ENCODE peak calls at places on chromosomes 13 and 19, in six cellular contexts. U is SK-N-SH, S is PC-3, G is endothelial cell of umbilical vein, O is mesendoderm, B is neuronal stem cell. Z is an unnamed sample.

GRCh38 chr13:85148009-85148408 is 651.2 kb downstream of the SLITRK6 start:
- DNase-seq in U (no peak), S (no peak), G (peak), O (peak), B (peak), Z (peak)

GRCh38 chr19:19406878-19407639 is 1.6 kb downstream of the GATAD2A start:
- DNase-seq in U (no peak), S (peak), G (peak), O (no peak), B (no peak), Z (peak)

GRCh38 chr19:18915639-18916038 is 3.5 kb downstream of the COPE start:
- DNase-seq in U (peak), S (peak), G (peak), O (peak), B (no peak), Z (peak)

GRCh38 chr13:59038824-59039223 is 1124.9 kb downstream of the DIAPH3 start:
- DNase-seq in U (no peak), S (peak), G (no peak), O (no peak), B (no peak), Z (no peak)

GRCh38 chr19:12137541-12137940 is 2.6 kb downstream of the ZNF20 start:
- DNase-seq in U (no peak), S (peak), G (no peak), O (peak), B (no peak), Z (no peak)

GRCh38 chr13:50994651-50995050 is 85.1 kb downstream of the RNASEH2B start:
- DNase-seq in U (no peak), S (no peak), G (no peak), O (no peak), B (no peak), Z (no peak)

GRCh38 chr19:566403-566802 is 6.0 kb upstream of the BSG start:
- DNase-seq in U (peak), S (no peak), G (no peak), O (peak), B (no peak), Z (no peak)

GRCh38 chr19:41278478-41278877 is 14.3 kb downstream of the HNRNPUL1 start:
- DNase-seq in U (no peak), S (no peak), G (no peak), O (no peak), B (no peak), Z (no peak)

GRCh38 chr13:29704648-29705047 is 109.2 kb upstream of the SLC7A1 start:
- DNase-seq in U (peak), S (no peak), G (no peak), O (peak), B (no peak), Z (no peak)

GRCh38 chr13:85347251-85347650 is 452.0 kb downstream of the SLITRK6 start:
- DNase-seq in U (no peak), S (peak), G (no peak), O (no peak), B (no peak), Z (no peak)

GRCh38 chr13:43805071-43805468 is 18.3 kb upstream of the ENOX1 start:
- DNase-seq in U (peak), S (peak), G (peak), O (peak), B (no peak), Z (no peak)

GRCh38 chr13:48866204-48866603 is 109.5 kb upstream of the FNDC3A start:
- DNase-seq in U (peak), S (no peak), G (no peak), O (peak), B (no peak), Z (no peak)

GRCh38 chr19:14477417-14478112 is 2.4 kb upstream of the PTGER1 start:
- DNase-seq in U (peak), S (no peak), G (no peak), O (no peak), B (no peak), Z (no peak)

GRCh38 chr13:30299746-30300145 is 7.6 kb downstream of the KATNAL1 start:
- DNase-seq in U (no peak), S (no peak), G (no peak), O (no peak), B (no peak), Z (no peak)

GRCh38 chr19:44032001-44032610 is 6.9 kb downstream of the ZNF222 start:
- DNase-seq in U (no peak), S (no peak), G (no peak), O (no peak), B (no peak), Z (no peak)

GRCh38 chr19:17037966-17038500 is 11.4 kb upstream of the CPAMD8 start:
- DNase-seq in U (no peak), S (no peak), G (no peak), O (no peak), B (no peak), Z (no peak)

GRCh38 chr13:37132211-37132610 is 26.7 kb upstream of the CSNK1A1L start:
- DNase-seq in U (no peak), S (no peak), G (no peak), O (no peak), B (no peak), Z (no peak)

DNA sequence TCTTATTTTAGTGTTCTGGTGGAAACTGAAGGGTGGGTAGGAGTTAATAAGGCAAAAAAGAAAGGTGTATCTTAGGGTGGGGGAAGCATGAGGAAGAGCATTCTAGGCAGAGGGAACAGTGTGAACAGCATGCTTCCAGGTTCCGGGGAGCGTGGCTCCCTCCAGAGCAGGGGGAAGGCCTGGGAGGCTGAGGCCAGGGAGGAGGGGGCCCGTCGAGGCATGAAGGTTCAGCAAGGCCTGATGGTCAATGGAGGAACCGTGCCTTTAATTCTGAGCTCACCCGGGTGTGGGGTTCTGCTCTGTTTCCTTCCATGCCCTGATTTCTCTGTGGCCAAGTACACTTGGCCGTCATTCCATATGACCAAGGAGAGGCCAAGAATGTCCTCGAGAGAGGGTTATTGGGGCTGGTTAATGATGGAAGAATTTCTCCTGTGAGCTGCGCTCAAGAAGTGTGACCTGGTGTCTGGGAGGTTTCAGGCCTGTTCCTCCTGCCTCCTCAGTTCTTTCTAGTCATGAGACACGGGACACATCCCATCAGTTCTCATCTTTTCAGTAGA is 73.5 kb downstream of the SIPA1L3 start:
- DNase-seq in U (no peak), S (no peak), G (no peak), O (no peak), B (no peak), Z (no peak)
- H3K4me2 ChIP-seq in U (no peak), S (no peak), G (no peak), O (no peak), B (no peak), Z (no peak)

DNA sequence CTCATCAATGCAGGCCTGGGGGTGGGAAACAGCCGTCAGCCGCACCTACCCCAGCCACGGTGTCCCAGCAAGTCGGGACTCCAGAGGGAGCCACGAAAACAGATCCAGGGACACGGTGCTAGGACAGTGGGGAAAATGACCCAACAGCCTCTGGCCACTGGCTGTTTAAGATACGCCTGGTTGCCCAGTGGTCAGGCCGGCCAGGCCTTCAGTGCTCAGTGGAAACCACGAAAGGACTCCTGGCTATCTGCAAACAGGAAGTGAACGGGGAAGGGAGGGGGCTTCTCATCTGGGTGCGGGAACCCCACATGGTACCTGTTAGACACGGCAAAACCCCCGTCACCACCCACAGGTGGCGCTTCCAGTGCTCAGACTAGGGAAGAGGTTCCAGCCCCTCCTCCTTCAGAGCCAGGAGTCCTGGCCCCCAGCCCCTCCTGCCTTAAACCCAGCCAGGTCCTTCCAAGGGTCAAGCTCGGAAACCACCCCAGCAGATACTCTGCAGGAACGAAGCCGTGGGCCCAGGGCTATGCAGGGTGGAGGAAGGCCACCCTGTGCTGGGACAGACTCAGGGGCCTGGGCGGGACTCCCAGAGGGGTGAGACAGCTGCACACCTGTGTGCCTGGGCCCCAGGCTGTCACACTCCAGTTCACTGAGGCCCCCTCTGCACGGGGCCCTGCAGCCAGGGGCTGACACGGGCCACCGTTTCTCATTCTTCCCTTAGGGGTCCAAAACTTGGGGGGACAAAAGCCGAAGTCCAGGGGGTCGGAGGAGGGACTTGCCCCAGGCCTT is 4.5 kb downstream of the PPP1R12C start:
- DNase-seq in U (peak), S (no peak), G (no peak), O (peak), B (no peak), Z (no peak)
- H3K4me2 ChIP-seq in U (peak), S (no peak), G (no peak), O (no peak), B (no peak), Z (no peak)

DNA sequence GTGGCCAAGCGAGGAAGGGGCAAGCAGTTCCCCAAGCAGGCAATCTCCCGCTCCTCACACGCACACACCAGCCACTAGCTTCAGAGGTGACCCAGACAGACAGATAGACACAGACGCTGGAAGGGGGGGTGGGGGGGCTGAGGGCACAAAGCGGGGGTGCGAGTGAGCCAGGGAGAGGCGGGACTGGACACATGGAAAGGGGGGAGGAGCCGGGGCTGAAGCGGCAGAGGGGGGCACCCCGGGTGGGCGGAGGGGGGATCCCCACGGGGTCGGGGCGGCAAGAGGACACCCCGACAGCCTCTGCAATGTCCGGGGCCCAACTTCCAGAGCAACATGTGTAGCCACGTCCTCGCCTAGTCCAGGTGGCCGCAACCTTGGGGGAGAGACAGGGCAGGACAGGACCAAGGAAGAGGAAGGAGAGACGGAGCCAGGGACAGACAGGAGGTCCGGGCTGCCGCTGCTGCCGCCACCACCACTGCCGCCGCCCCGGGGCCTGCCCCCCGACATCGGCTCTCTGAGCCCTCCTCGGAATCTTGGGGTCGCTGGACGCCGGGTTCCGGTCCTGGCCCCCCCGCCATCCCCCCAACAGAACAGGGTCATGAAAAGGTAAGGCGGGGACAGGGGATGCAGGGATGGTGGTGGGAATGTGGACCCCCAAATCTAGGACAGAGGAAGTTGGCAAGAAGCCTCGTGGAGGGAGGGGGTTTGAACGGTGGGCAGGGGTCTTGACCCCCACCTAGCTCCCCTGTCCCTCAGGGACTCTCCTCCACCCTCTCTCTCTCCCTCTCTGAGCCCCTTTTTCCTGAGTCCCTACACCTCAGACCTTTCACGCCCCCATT is 1.1 kb downstream of the GRIN2D start:
- DNase-seq in U (no peak), S (no peak), G (no peak), O (no peak), B (no peak), Z (no peak)
- H3K4me2 ChIP-seq in U (peak), S (peak), G (no peak), O (no peak), B (peak), Z (peak)

GRCh38 chr13:97188207-97188606 is 33.9 kb upstream of the MBNL2 start:
- DNase-seq in U (no peak), S (no peak), G (no peak), O (no peak), B (no peak), Z (no peak)
- H3K4me2 ChIP-seq in U (no peak), S (no peak), G (no peak), O (no peak), B (no peak), Z (no peak)

Z was measured in neural progenitor cell.